ENCODE peak calls at places on chromosomes 13 and 19, in nine cellular contexts. R is NCI-H2227 treated with DMSO at 0.1 percent for 48 hours; G is D721Med; D is astrocyte of the cerebellum; K is CD4-positive, CD25-positive, alpha-beta regulatory T cell; I is mesenteric fat pad; B is central memory CD4-positive, alpha-beta T cell; P is stimulated activated CD8-positive, alpha-beta memory T cell treated with anti-CD3 and anti-CD28 coated beads, Interleukin-15, amount 100 ng/mL, for 4 hours; M is AG08396. L is an unnamed sample.

GRCh38 chr13:40206241-40207109 is 460.0 kb downstream of the FOXO1 start:
- DNase-seq in R (no peak), G (no peak), D (no peak), K (peak), I (no peak), B (peak), P (no peak), M (no peak), L (no peak)

GRCh38 chr13:30718661-30719520 is 16.5 kb upstream of the ALOX5AP start:
- DNase-seq in R (no peak), G (no peak), D (peak), K (no peak), I (no peak), B (no peak), P (no peak), M (peak), L (no peak)

GRCh38 chr13:99983401-99984133 is 2.0 kb downstream of the ZIC2 start:
- DNase-seq in R (no peak), G (no peak), D (no peak), K (no peak), I (no peak), B (no peak), P (no peak), M (no peak), L (no peak)

GRCh38 chr13:112713517-112714253 is 23.8 kb downstream of the ATP11A start:
- DNase-seq in R (no peak), G (no peak), D (no peak), K (no peak), I (no peak), B (no peak), P (no peak), M (no peak), L (no peak)

GRCh38 chr13:112069727-112070300 is 2.9 kb downstream of the SOX1 start:
- DNase-seq in R (peak), G (no peak), D (no peak), K (no peak), I (no peak), B (no peak), P (no peak), M (no peak), L (no peak)

GRCh38 chr19:28633223-28634030 is 579.5 kb downstream of the UQCRFS1 start:
- DNase-seq in R (peak), G (peak), D (peak), K (peak), I (no peak), B (no peak), P (no peak), M (peak), L (peak)

GRCh38 chr13:43095771-43096719 is 72.7 kb downstream of the DNAJC15 start:
- DNase-seq in R (no peak), G (no peak), D (no peak), K (no peak), I (no peak), B (no peak), P (no peak), M (no peak), L (no peak)

GRCh38 chr19:1104452-1105216 is 840 bp downstream of the GPX4 start:
- DNase-seq in R (peak), G (peak), D (no peak), K (peak), I (peak), B (peak), P (peak), M (peak), L (peak)

GRCh38 chr13:48501705-48502104 is 31.2 kb downstream of the RCBTB2 start:
- DNase-seq in R (no peak), G (no peak), D (no peak), K (no peak), I (no peak), B (no peak), P (no peak), M (no peak), L (no peak)

GRCh38 chr13:35923347-35923746 is 207.8 kb downstream of the DCLK1 start:
- DNase-seq in R (no peak), G (no peak), D (peak), K (no peak), I (no peak), B (no peak), P (no peak), M (peak), L (peak)

GRCh38 chr13:96551540-96551939 is 442.7 kb downstream of the OXGR1 start:
- DNase-seq in R (no peak), G (no peak), D (no peak), K (no peak), I (no peak), B (no peak), P (no peak), M (no peak), L (peak)

L was measured in NCI-H69.